ENCODE peak calls at places on chromosomes 1 and 21, in four cellular contexts. Z is fibroblast of pulmonary artery, C is heart right ventricle, E is COR-L47. X is an unnamed sample.
A peak's percentile ranks its signal among the peaks of the same experiment; 100 is the strongest.

GRCh38 chr1:55235722-55236121 is 20.6 kb upstream of the USP24 start:
- DNase-seq in Z (peak; percentile 46), C (no peak), E (no peak), X (no peak)

GRCh38 chr1:64505944-64506658 is 36.2 kb downstream of the CACHD1 start:
- DNase-seq in Z (no peak), C (no peak), E (peak; percentile 76), X (peak; percentile 41)

GRCh38 chr1:111399792-111400610 is 27.5 kb downstream of the OVGP1 start:
- DNase-seq in Z (peak; percentile 72), C (peak; percentile 47), E (peak; percentile 51), X (no peak)

GRCh38 chr1:40404670-40405462 is 31.3 kb downstream of the SMAP2 start:
- DNase-seq in Z (peak; percentile 82), C (peak; percentile 27), E (peak; percentile 53), X (peak; percentile 41)

GRCh38 chr1:30400436-30400975 is 322.9 kb downstream of the MATN1 start:
- DNase-seq in Z (no peak), C (no peak), E (no peak), X (no peak)

GRCh38 chr1:183039985-183040447 is 16.8 kb downstream of the LAMC1 start:
- DNase-seq in Z (peak; percentile 85), C (no peak), E (peak; percentile 39), X (no peak)

GRCh38 chr1:2859881-2860430 is 58.5 kb upstream of the TTC34 start:
- DNase-seq in Z (no peak), C (no peak), E (no peak), X (no peak)

GRCh38 chr1:160486453-160486852 is 36.6 kb downstream of the SLAMF6 start:
- DNase-seq in Z (no peak), C (no peak), E (no peak), X (no peak)

GRCh38 chr1:207910678-207911354 is at the start of gene CD34:
- DNase-seq in Z (no peak), C (peak; percentile 80), E (peak; percentile 28), X (no peak)

GRCh38 chr1:183716286-183716685 is 63.2 kb upstream of the APOBEC4 start:
- DNase-seq in Z (no peak), C (no peak), E (no peak), X (no peak)

GRCh38 chr1:246703581-246703980 is 20.6 kb upstream of the SCCPDH start:
- DNase-seq in Z (no peak), C (no peak), E (no peak), X (no peak)

GRCh38 chr21:38506606-38507331 is 8.5 kb upstream of the ERG start:
- DNase-seq in Z (no peak), C (no peak), E (no peak), X (no peak)

GRCh38 chr1:218459878-218460277 is 114.7 kb downstream of the TGFB2 start:
- DNase-seq in Z (peak; percentile 91), C (peak; percentile 44), E (no peak), X (no peak)

GRCh38 chr1:81800741-81801031 is at the start of gene ADGRL2:
- DNase-seq in Z (no peak), C (peak; percentile 50), E (no peak), X (no peak)

GRCh38 chr1:229874609-229875008 is 192.4 kb upstream of the GALNT2 start:
- DNase-seq in Z (no peak), C (no peak), E (no peak), X (no peak)

GRCh38 chr1:247111636-247112478 is 7.7 kb upstream of the ZNF669 start:
- DNase-seq in Z (peak; percentile 47), C (peak; percentile 66), E (peak; percentile 21), X (no peak)

GRCh38 chr1:10694274-10694632 is 102.2 kb downstream of the CASZ1 start:
- DNase-seq in Z (no peak), C (no peak), E (peak; percentile 81), X (peak; percentile 69)

GRCh38 chr21:44449473-44450363 is 5.6 kb upstream of the LRRC3 start:
- DNase-seq in Z (no peak), C (no peak), E (no peak), X (no peak)

GRCh38 chr1:67347688-67348472 is 40.2 kb downstream of the IL12RB2 start:
- DNase-seq in Z (peak; percentile 67), C (peak; percentile 46), E (peak; percentile 39), X (peak; percentile 16)

GRCh38 chr1:117210831-117211261 is at the start of gene VTCN1:
- DNase-seq in Z (no peak), C (no peak), E (no peak), X (no peak)

GRCh38 chr1:67460648-67461500 is 30.7 kb upstream of the SERBP1 start:
- DNase-seq in Z (no peak), C (peak; percentile 67), E (no peak), X (no peak)

GRCh38 chr1:230737622-230738262 is 9.4 kb upstream of the CAPN9 start:
- DNase-seq in Z (no peak), C (no peak), E (no peak), X (no peak)

GRCh38 chr1:247212012-247212411 is 40.2 kb upstream of the ZNF124 start:
- DNase-seq in Z (no peak), C (no peak), E (no peak), X (no peak)

GRCh38 chr1:239308701-239309333 is 77.6 kb upstream of the CHRM3 start:
- DNase-seq in Z (no peak), C (peak; percentile 5), E (no peak), X (peak; percentile 4)

GRCh38 chr1:42831273-42831672 is 14.1 kb upstream of the SVBP start:
- DNase-seq in Z (no peak), C (no peak), E (no peak), X (no peak)

GRCh38 chr1:22753396-22754083 is 42.9 kb downstream of the EPHB2 start:
- DNase-seq in Z (peak; percentile 42), C (no peak), E (no peak), X (no peak)

X was measured in NCI-H1092.